ENCODE peak calls at places on chromosomes 11 and 22, in four cellular contexts. One of them, this sample, is unnamed.
A peak's percentile ranks its signal among the peaks of the same experiment; 100 is the strongest.

GRCh38 chr22:29877620-29878019 is 5.4 kb upstream of the MTMR3 start:
- DNase-seq in HepG2: no peak
- DNase-seq in K562: no peak
- DNase-seq in WTC11: no peak
- DNase-seq in this sample: no peak

GRCh38 chr22:48827904-48828555 is 999.6 kb downstream of the BRD1 start:
- DNase-seq in HepG2: no peak
- DNase-seq in K562: no peak
- DNase-seq in WTC11: no peak
- DNase-seq in this sample: no peak

GRCh38 chr11:36372101-36372767 is 76.1 kb downstream of the PRR5L start:
- DNase-seq in K562: no peak
- DNase-seq in HepG2: no peak
- DNase-seq in WTC11: no peak
- DNase-seq in this sample: peak; percentile 28

GRCh38 chr22:31954535-31955326 is 10.4 kb downstream of the YWHAH start:
- DNase-seq in WTC11: no peak
- DNase-seq in K562: no peak
- DNase-seq in HepG2: no peak
- DNase-seq in this sample: no peak

GRCh38 chr11:120079750-120080610 is 57.9 kb downstream of the TRIM29 start:
- DNase-seq in HepG2: peak; percentile 34
- DNase-seq in WTC11: peak; percentile 68
- DNase-seq in K562: peak; percentile 50
- DNase-seq in this sample: no peak

GRCh38 chr11:79237676-79238075 is 203.2 kb downstream of the TENM4 start:
- DNase-seq in HepG2: no peak
- DNase-seq in K562: no peak
- DNase-seq in WTC11: no peak
- DNase-seq in this sample: no peak

GRCh38 chr11:128497057-128497957 is 90.1 kb downstream of the ETS1 start:
- DNase-seq in K562: no peak
- DNase-seq in WTC11: no peak
- DNase-seq in HepG2: no peak
- DNase-seq in this sample: peak; percentile 47

GRCh38 chr11:103395612-103396011 is 286.4 kb downstream of the DYNC2H1 start:
- DNase-seq in K562: no peak
- DNase-seq in HepG2: peak; percentile 1
- DNase-seq in WTC11: no peak
- DNase-seq in this sample: no peak

GRCh38 chr11:75954039-75954438 is 139.0 kb downstream of the UVRAG start:
- DNase-seq in WTC11: no peak
- DNase-seq in HepG2: no peak
- DNase-seq in K562: no peak
- DNase-seq in this sample: no peak

GRCh38 chr11:36550385-36551115 is 17.3 kb upstream of the RAG1 start:
- DNase-seq in K562: no peak
- DNase-seq in WTC11: no peak
- DNase-seq in HepG2: no peak
- DNase-seq in this sample: no peak

GRCh38 chr11:118696673-118697226 is 17.3 kb upstream of the TREH start:
- DNase-seq in HepG2: no peak
- DNase-seq in K562: no peak
- DNase-seq in WTC11: no peak
- DNase-seq in this sample: no peak

GRCh38 chr11:103867481-103867880 is 169.0 kb upstream of the DDI1 start:
- DNase-seq in HepG2: no peak
- DNase-seq in K562: no peak
- DNase-seq in WTC11: no peak
- DNase-seq in this sample: no peak

GRCh38 chr11:27228232-27228631 is 134.8 kb downstream of the CCDC34 start:
- DNase-seq in K562: no peak
- DNase-seq in HepG2: no peak
- DNase-seq in WTC11: no peak
- DNase-seq in this sample: no peak

GRCh38 chr11:125569913-125570621 is 790 bp downstream of the EI24 start:
- DNase-seq in WTC11: no peak
- DNase-seq in K562: no peak
- DNase-seq in HepG2: no peak
- DNase-seq in this sample: no peak

GRCh38 chr22:34587357-34588356 is 478.3 kb upstream of the ISX start:
- DNase-seq in HepG2: no peak
- DNase-seq in WTC11: no peak
- DNase-seq in K562: no peak
- DNase-seq in this sample: no peak

GRCh38 chr11:106925245-106925644 is 93.0 kb downstream of the GUCY1A2 start:
- DNase-seq in HepG2: no peak
- DNase-seq in WTC11: no peak
- DNase-seq in K562: no peak
- DNase-seq in this sample: no peak

GRCh38 chr11:73818838-73819237 is 31.2 kb downstream of the MRPL48 start:
- DNase-seq in K562: no peak
- DNase-seq in HepG2: no peak
- DNase-seq in WTC11: no peak
- DNase-seq in this sample: no peak

GRCh38 chr11:66264383-66264782 is 4.1 kb upstream of the RAB1B start:
- DNase-seq in WTC11: no peak
- DNase-seq in K562: no peak
- DNase-seq in HepG2: no peak
- DNase-seq in this sample: no peak

GRCh38 chr22:39710380-39711117 is 140.0 kb downstream of the CACNA1I start:
- DNase-seq in WTC11: no peak
- DNase-seq in K562: no peak
- DNase-seq in HepG2: no peak
- DNase-seq in this sample: no peak

GRCh38 chr11:16846305-16846704 is 107.9 kb downstream of the C11orf58 start:
- DNase-seq in WTC11: no peak
- DNase-seq in HepG2: no peak
- DNase-seq in K562: no peak
- DNase-seq in this sample: no peak

GRCh38 chr11:11620251-11620965 is 1.4 kb downstream of the GALNT18 start:
- DNase-seq in K562: no peak
- DNase-seq in WTC11: peak; percentile 57
- DNase-seq in HepG2: no peak
- DNase-seq in this sample: peak; percentile 68

GRCh38 chr11:12028303-12028702 is 19.9 kb upstream of the DKK3 start:
- DNase-seq in HepG2: no peak
- DNase-seq in WTC11: no peak
- DNase-seq in K562: no peak
- DNase-seq in this sample: no peak

GRCh38 chr11:118002010-118002540 is 15.9 kb downstream of the IL10RA start:
- DNase-seq in HepG2: no peak
- DNase-seq in WTC11: no peak
- DNase-seq in K562: peak; percentile 84
- DNase-seq in this sample: no peak

GRCh38 chr11:70555092-70555491 is 156.8 kb downstream of the CTTN start:
- DNase-seq in HepG2: no peak
- DNase-seq in WTC11: no peak
- DNase-seq in K562: no peak
- DNase-seq in this sample: no peak

GRCh38 chr11:77101043-77101537 is 1.6 kb upstream of the OMP start:
- DNase-seq in K562: peak; percentile 67
- DNase-seq in HepG2: peak; percentile 41
- DNase-seq in WTC11: peak; percentile 47
- DNase-seq in this sample: peak; percentile 56

GRCh38 chr11:64121637-64122410 is 44.1 kb downstream of the MACROD1 start:
- DNase-seq in WTC11: no peak
- DNase-seq in HepG2: no peak
- DNase-seq in K562: no peak
- DNase-seq in this sample: no peak

DNA sequence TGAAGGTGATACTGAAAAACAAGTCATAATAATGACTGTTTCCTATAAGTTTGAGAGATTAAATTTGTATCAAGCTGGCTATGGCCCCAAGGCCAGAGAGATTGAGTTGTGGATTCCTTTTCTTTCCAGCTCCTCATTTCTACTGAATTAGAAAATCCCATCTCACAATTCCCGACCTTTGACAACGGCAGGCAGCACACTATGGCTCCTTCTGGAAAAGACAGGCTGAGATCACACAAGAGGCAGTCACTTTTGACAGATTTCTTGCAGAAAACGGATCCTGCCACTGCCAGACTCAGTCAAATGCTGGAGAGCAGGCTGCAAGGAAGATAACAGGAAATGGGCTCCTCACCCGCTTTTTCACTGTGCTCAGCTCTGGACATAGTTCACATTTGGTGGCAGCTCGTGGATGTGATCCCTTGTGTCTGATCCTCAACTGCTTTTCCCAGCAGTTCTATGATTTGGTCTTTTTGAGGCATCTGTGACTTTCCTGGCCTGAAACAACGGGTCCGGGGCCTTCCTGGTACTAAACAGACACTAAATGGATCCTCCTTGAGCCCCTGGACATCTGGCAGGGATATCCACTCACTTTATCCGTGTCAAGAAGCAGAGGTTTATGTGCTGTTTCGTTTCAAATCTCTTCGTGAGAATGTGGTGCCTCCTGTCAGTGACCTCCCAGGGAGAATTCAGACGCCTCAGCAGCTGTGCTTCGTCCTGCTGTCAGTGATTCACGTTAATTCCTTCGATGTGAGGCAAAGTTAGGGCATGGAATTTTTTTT is 26.1 kb upstream of the RTL6 start:
- DNase-seq in WTC11: no peak
- DNase-seq in K562: no peak
- DNase-seq in HepG2: no peak
- DNase-seq in this sample: no peak
- TF ChIP-seq NR3C1 in WTC11: no peak
- TF ChIP-seq NR3C1 in K562: no peak
- TF ChIP-seq NR3C1 in HepG2: no peak
- TF ChIP-seq NR3C1 in this sample: no peak

DNA sequence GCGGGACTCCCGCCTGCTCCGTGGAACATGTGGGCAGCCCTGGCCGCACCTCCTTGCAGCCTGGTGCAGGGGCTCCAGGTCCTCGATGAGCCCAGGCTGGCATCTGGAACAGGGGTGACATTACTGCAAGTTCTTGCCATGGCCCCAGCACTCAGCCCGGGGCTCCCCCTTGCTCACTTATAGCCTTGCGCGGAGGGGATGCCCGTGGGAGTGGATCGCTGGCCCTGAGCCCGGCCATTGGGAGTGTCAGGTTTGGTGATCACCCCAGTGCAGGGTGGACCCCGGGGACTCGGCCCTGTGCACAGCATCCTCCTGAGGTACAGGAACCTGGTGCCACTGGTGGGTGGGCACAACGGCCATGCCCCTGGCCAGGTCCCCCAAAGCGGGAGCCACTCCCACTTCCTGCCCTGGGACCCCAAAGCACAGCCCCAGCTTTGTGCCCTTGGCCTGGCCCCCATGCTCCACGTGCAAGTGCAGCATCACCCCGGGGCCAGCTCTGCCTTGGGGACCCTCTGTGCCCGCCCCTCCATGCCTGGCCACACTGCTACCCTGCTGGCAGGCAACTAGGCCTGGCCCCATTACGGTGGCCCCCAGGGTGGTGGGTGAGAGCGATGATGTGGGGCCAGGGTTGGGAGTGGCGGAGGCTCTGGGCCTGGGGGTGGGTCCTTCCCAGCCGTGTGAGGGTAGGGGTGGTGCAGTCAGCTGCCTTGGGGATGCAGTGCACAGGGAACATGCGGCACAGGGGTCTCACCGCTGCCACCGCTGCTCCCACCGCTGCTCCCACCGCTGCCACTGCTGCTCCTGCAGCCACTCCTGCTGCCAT is 439.8 kb downstream of the TBC1D22A start:
- DNase-seq in HepG2: no peak
- DNase-seq in WTC11: no peak
- DNase-seq in K562: no peak
- DNase-seq in this sample: no peak
- TF ChIP-seq NR3C1 in HepG2: no peak
- TF ChIP-seq NR3C1 in WTC11: no peak
- TF ChIP-seq NR3C1 in K562: no peak
- TF ChIP-seq NR3C1 in this sample: no peak

GRCh38 chr11:2689551-2690260 is 10.1 kb downstream of the KCNQ1OT1 start:
- DNase-seq in HepG2: no peak
- DNase-seq in K562: no peak
- DNase-seq in WTC11: peak; percentile 7
- DNase-seq in this sample: no peak
- TF ChIP-seq NR3C1 in HepG2: no peak
- TF ChIP-seq NR3C1 in K562: no peak
- TF ChIP-seq NR3C1 in WTC11: no peak
- TF ChIP-seq NR3C1 in this sample: no peak

GRCh38 chr11:1781593-1781975 is 17.9 kb upstream of the CTSD start:
- DNase-seq in HepG2: no peak
- DNase-seq in WTC11: no peak
- DNase-seq in K562: no peak
- DNase-seq in this sample: no peak

GRCh38 chr11:1783725-1784529 is 20.2 kb upstream of the CTSD start:
- DNase-seq in HepG2: no peak
- DNase-seq in WTC11: no peak
- DNase-seq in K562: no peak
- DNase-seq in this sample: no peak

GRCh38 chr11:1784761-1785650 is 21.3 kb upstream of the CTSD start:
- DNase-seq in WTC11: no peak
- DNase-seq in K562: no peak
- DNase-seq in HepG2: no peak
- DNase-seq in this sample: no peak

GRCh38 chr11:1782026-1782696 is 18.4 kb upstream of the CTSD start:
- DNase-seq in K562: no peak
- DNase-seq in WTC11: no peak
- DNase-seq in HepG2: no peak
- DNase-seq in this sample: no peak

GRCh38 chr11:1782831-1783724 is 19.4 kb upstream of the CTSD start:
- DNase-seq in WTC11: no peak
- DNase-seq in K562: peak; percentile 33
- DNase-seq in HepG2: no peak
- DNase-seq in this sample: peak; percentile 31
- TF ChIP-seq NR3C1 in WTC11: no peak
- TF ChIP-seq NR3C1 in K562: no peak
- TF ChIP-seq NR3C1 in HepG2: no peak
- TF ChIP-seq NR3C1 in this sample: no peak